ENCODE peak calls at places on chromosomes 3 and 15, in six cellular contexts. One of them, this sample, is unnamed.

GRCh38 chr15:83858820-83859505 is 205.0 kb downstream of the ADAMTSL3 start:
- DNase-seq in NCI-H1105 treated with DMSO at 0.1 percent for 48 hours: no peak
- DNase-seq in heart left ventricle: no peak
- DNase-seq in stimulated activated CD8-positive, alpha-beta memory T cell treated with anti-CD3 and anti-CD28 coated beads, Interleukin-4, amount 100 ng/mL, for 4 hours: no peak
- DNase-seq in skeletal muscle cell: no peak
- DNase-seq in B cell: no peak
- DNase-seq in this sample: no peak

GRCh38 chr3:33664195-33664594 is 53.9 kb downstream of the CLASP2 start:
- DNase-seq in NCI-H1105 treated with DMSO at 0.1 percent for 48 hours: no peak
- DNase-seq in heart left ventricle: no peak
- DNase-seq in stimulated activated CD8-positive, alpha-beta memory T cell treated with anti-CD3 and anti-CD28 coated beads, Interleukin-4, amount 100 ng/mL, for 4 hours: no peak
- DNase-seq in skeletal muscle cell: peak; percentile 74
- DNase-seq in B cell: no peak
- DNase-seq in this sample: peak; percentile 38

GRCh38 chr3:157785071-157785826 is 282.0 kb upstream of the VEPH1 start:
- DNase-seq in NCI-H1105 treated with DMSO at 0.1 percent for 48 hours: no peak
- DNase-seq in heart left ventricle: no peak
- DNase-seq in stimulated activated CD8-positive, alpha-beta memory T cell treated with anti-CD3 and anti-CD28 coated beads, Interleukin-4, amount 100 ng/mL, for 4 hours: no peak
- DNase-seq in skeletal muscle cell: peak; percentile 92
- DNase-seq in B cell: no peak
- DNase-seq in this sample: peak; percentile 82

GRCh38 chr3:73070675-73071575 is 9.5 kb downstream of the EBLN2 start:
- DNase-seq in NCI-H1105 treated with DMSO at 0.1 percent for 48 hours: no peak
- DNase-seq in heart left ventricle: no peak
- DNase-seq in stimulated activated CD8-positive, alpha-beta memory T cell treated with anti-CD3 and anti-CD28 coated beads, Interleukin-4, amount 100 ng/mL, for 4 hours: no peak
- DNase-seq in skeletal muscle cell: peak; percentile 82
- DNase-seq in B cell: no peak
- DNase-seq in this sample: peak; percentile 75

GRCh38 chr3:17094551-17094950 is 209.8 kb downstream of the PLCL2 start:
- DNase-seq in NCI-H1105 treated with DMSO at 0.1 percent for 48 hours: no peak
- DNase-seq in heart left ventricle: no peak
- DNase-seq in stimulated activated CD8-positive, alpha-beta memory T cell treated with anti-CD3 and anti-CD28 coated beads, Interleukin-4, amount 100 ng/mL, for 4 hours: no peak
- DNase-seq in skeletal muscle cell: no peak
- DNase-seq in B cell: no peak
- DNase-seq in this sample: no peak

GRCh38 chr3:35305406-35305805 is 333.9 kb upstream of the ARPP21 start:
- DNase-seq in NCI-H1105 treated with DMSO at 0.1 percent for 48 hours: no peak
- DNase-seq in heart left ventricle: no peak
- DNase-seq in stimulated activated CD8-positive, alpha-beta memory T cell treated with anti-CD3 and anti-CD28 coated beads, Interleukin-4, amount 100 ng/mL, for 4 hours: no peak
- DNase-seq in skeletal muscle cell: no peak
- DNase-seq in B cell: no peak
- DNase-seq in this sample: no peak

GRCh38 chr15:29470311-29470710 is 200.7 kb upstream of the NSMCE3 start:
- DNase-seq in NCI-H1105 treated with DMSO at 0.1 percent for 48 hours: no peak
- DNase-seq in heart left ventricle: no peak
- DNase-seq in stimulated activated CD8-positive, alpha-beta memory T cell treated with anti-CD3 and anti-CD28 coated beads, Interleukin-4, amount 100 ng/mL, for 4 hours: no peak
- DNase-seq in skeletal muscle cell: no peak
- DNase-seq in B cell: no peak
- DNase-seq in this sample: no peak

GRCh38 chr15:98746756-98747155 is 98.4 kb downstream of the IGF1R start:
- DNase-seq in NCI-H1105 treated with DMSO at 0.1 percent for 48 hours: peak; percentile 49
- DNase-seq in heart left ventricle: no peak
- DNase-seq in stimulated activated CD8-positive, alpha-beta memory T cell treated with anti-CD3 and anti-CD28 coated beads, Interleukin-4, amount 100 ng/mL, for 4 hours: no peak
- DNase-seq in skeletal muscle cell: no peak
- DNase-seq in B cell: no peak
- DNase-seq in this sample: no peak

GRCh38 chr3:54358327-54358726 is 236.0 kb downstream of the CACNA2D3 start:
- DNase-seq in NCI-H1105 treated with DMSO at 0.1 percent for 48 hours: no peak
- DNase-seq in heart left ventricle: no peak
- DNase-seq in stimulated activated CD8-positive, alpha-beta memory T cell treated with anti-CD3 and anti-CD28 coated beads, Interleukin-4, amount 100 ng/mL, for 4 hours: no peak
- DNase-seq in skeletal muscle cell: no peak
- DNase-seq in B cell: no peak
- DNase-seq in this sample: no peak

GRCh38 chr15:41933771-41934170 is 38.6 kb downstream of the EHD4 start:
- DNase-seq in NCI-H1105 treated with DMSO at 0.1 percent for 48 hours: no peak
- DNase-seq in heart left ventricle: no peak
- DNase-seq in stimulated activated CD8-positive, alpha-beta memory T cell treated with anti-CD3 and anti-CD28 coated beads, Interleukin-4, amount 100 ng/mL, for 4 hours: no peak
- DNase-seq in skeletal muscle cell: no peak
- DNase-seq in B cell: no peak
- DNase-seq in this sample: no peak

GRCh38 chr15:40325700-40326099 is 2.2 kb downstream of the INAFM2 start:
- DNase-seq in NCI-H1105 treated with DMSO at 0.1 percent for 48 hours: no peak
- DNase-seq in heart left ventricle: no peak
- DNase-seq in stimulated activated CD8-positive, alpha-beta memory T cell treated with anti-CD3 and anti-CD28 coated beads, Interleukin-4, amount 100 ng/mL, for 4 hours: no peak
- DNase-seq in skeletal muscle cell: no peak
- DNase-seq in B cell: no peak
- DNase-seq in this sample: no peak

GRCh38 chr3:50268703-50269451 is at the start of gene SEMA3B:
- DNase-seq in NCI-H1105 treated with DMSO at 0.1 percent for 48 hours: no peak
- DNase-seq in heart left ventricle: peak; percentile 68
- DNase-seq in stimulated activated CD8-positive, alpha-beta memory T cell treated with anti-CD3 and anti-CD28 coated beads, Interleukin-4, amount 100 ng/mL, for 4 hours: no peak
- DNase-seq in skeletal muscle cell: no peak
- DNase-seq in B cell: no peak
- DNase-seq in this sample: no peak

GRCh38 chr3:80215191-80215590 is 447.4 kb upstream of the ROBO1 start:
- DNase-seq in NCI-H1105 treated with DMSO at 0.1 percent for 48 hours: no peak
- DNase-seq in heart left ventricle: no peak
- DNase-seq in stimulated activated CD8-positive, alpha-beta memory T cell treated with anti-CD3 and anti-CD28 coated beads, Interleukin-4, amount 100 ng/mL, for 4 hours: no peak
- DNase-seq in skeletal muscle cell: no peak
- DNase-seq in B cell: no peak
- DNase-seq in this sample: no peak

GRCh38 chr3:42061711-42062408 is 29.3 kb upstream of the TRAK1 start:
- DNase-seq in NCI-H1105 treated with DMSO at 0.1 percent for 48 hours: peak; percentile 53
- DNase-seq in heart left ventricle: peak; percentile 91
- DNase-seq in stimulated activated CD8-positive, alpha-beta memory T cell treated with anti-CD3 and anti-CD28 coated beads, Interleukin-4, amount 100 ng/mL, for 4 hours: no peak
- DNase-seq in skeletal muscle cell: peak; percentile 78
- DNase-seq in B cell: no peak
- DNase-seq in this sample: peak; percentile 63